ENCODE peak calls at places on chromosomes 13 and 19, in seven cellular contexts. H, W, X, I, T, N and Z are unnamed samples. For H3K27me3 and H3K4me1, the result is how much of the 10 kb centered on the place peaks cover.

GRCh38 chr13:21071894-21072293 is 10.5 kb upstream of the LATS2 start:
- DNase-seq in H (no peak), W (no peak), X (no peak), I (no peak), T (no peak), N (no peak), Z (no peak)

GRCh38 chr19:50387176-50387867 is 3.2 kb downstream of the POLD1 start:
- DNase-seq in H (no peak), W (no peak), X (no peak), I (no peak), T (no peak), N (no peak), Z (peak)

GRCh38 chr19:48739835-48740704 is at the start of gene RASIP1:
- DNase-seq in H (peak), W (peak), X (no peak), I (no peak), T (no peak), N (no peak), Z (peak)

GRCh38 chr13:36414461-36414860 is 17.8 kb upstream of the CCNA1 start:
- DNase-seq in H (no peak), W (no peak), X (no peak), I (no peak), T (no peak), N (no peak), Z (no peak)

GRCh38 chr19:16945762-16946465 is 57.1 kb downstream of the F2RL3 start:
- DNase-seq in H (no peak), W (no peak), X (no peak), I (no peak), T (no peak), N (no peak), Z (no peak)

GRCh38 chr19:38173324-38174041 is 50.5 kb downstream of the DPF1 start:
- DNase-seq in H (peak), W (peak), X (no peak), I (peak), T (no peak), N (no peak), Z (peak)

GRCh38 chr19:51387924-51388389 is at the start of gene LIM2:
- DNase-seq in H (no peak), W (no peak), X (no peak), I (no peak), T (no peak), N (no peak), Z (no peak)

GRCh38 chr13:32246468-32246867 is 68.7 kb downstream of the ZAR1L start:
- DNase-seq in H (peak), W (peak), X (no peak), I (peak), T (no peak), N (peak), Z (peak)

GRCh38 chr19:53254451-53255341 is at the start of gene ZNF677:
- DNase-seq in H (peak), W (peak), X (peak), I (peak), T (peak), N (peak), Z (peak)

GRCh38 chr13:91072511-91072910 is 275.0 kb upstream of the MIR17HG start:
- DNase-seq in H (no peak), W (no peak), X (no peak), I (no peak), T (no peak), N (no peak), Z (no peak)

GRCh38 chr19:3343619-3344502 is 22.5 kb upstream of the NFIC start:
- DNase-seq in H (peak), W (peak), X (peak), I (peak), T (no peak), N (peak), Z (peak)

GRCh38 chr19:23440791-23441190 is 45.5 kb upstream of the ZNF91 start:
- DNase-seq in H (no peak), W (no peak), X (no peak), I (no peak), T (no peak), N (peak), Z (no peak)

GRCh38 chr19:30799854-30800755 is 427.9 kb downstream of the ZNF536 start:
- DNase-seq in H (peak), W (peak), X (peak), I (peak), T (no peak), N (peak), Z (peak)

GRCh38 chr19:19146000-19146608 is 7.8 kb upstream of the TMEM161A start:
- DNase-seq in H (peak), W (peak), X (peak), I (peak), T (peak), N (peak), Z (peak)

GRCh38 chr19:3278294-3278693 is 53.8 kb downstream of the CELF5 start:
- DNase-seq in H (no peak), W (no peak), X (no peak), I (no peak), T (no peak), N (no peak), Z (no peak)

GRCh38 chr19:2983351-2984195 is 6.2 kb downstream of the TLE6 start:
- DNase-seq in H (peak), W (peak), X (peak), I (no peak), T (no peak), N (peak), Z (peak)

GRCh38 chr19:8585894-8586750 is 8.9 kb upstream of the MYO1F start:
- DNase-seq in H (peak), W (no peak), X (no peak), I (peak), T (peak), N (peak), Z (peak)

GRCh38 chr19:38511074-38511708 is 77.7 kb downstream of the RYR1 start:
- DNase-seq in H (no peak), W (no peak), X (no peak), I (no peak), T (no peak), N (no peak), Z (no peak)

GRCh38 chr13:19959831-19960672 is 1.5 kb downstream of the ZMYM2 start:
- DNase-seq in H (peak), W (peak), X (peak), I (peak), T (peak), N (peak), Z (peak)

GRCh38 chr13:44622701-44623100 is 46.6 kb upstream of the TSC22D1 start:
- DNase-seq in H (no peak), W (no peak), X (no peak), I (no peak), T (no peak), N (no peak), Z (no peak)

GRCh38 chr13:102856603-102857002 is 10.8 kb downstream of the ERCC5 start:
- DNase-seq in H (peak), W (peak), X (no peak), I (peak), T (no peak), N (no peak), Z (peak)

GRCh38 chr13:113315992-113316391 is 19.0 kb downstream of the LAMP1 start:
- DNase-seq in H (no peak), W (no peak), X (no peak), I (no peak), T (no peak), N (no peak), Z (no peak)

GRCh38 chr19:45498411-45499195 is at the start of gene PPM1N:
- DNase-seq in H (no peak), W (no peak), X (no peak), I (no peak), T (peak), N (peak), Z (peak)

GRCh38 chr19:53808710-53809125 is 15.4 kb downstream of the NLRP12 start:
- DNase-seq in H (no peak), W (no peak), X (no peak), I (no peak), T (no peak), N (peak), Z (no peak)

GRCh38 chr19:48639483-48640375 is 2.5 kb upstream of the DBP start:
- DNase-seq in H (no peak), W (peak), X (peak), I (peak), T (no peak), N (no peak), Z (peak)

GRCh38 chr13:47433461-47434005 is 536.7 kb upstream of the HTR2A start:
- DNase-seq in H (no peak), W (no peak), X (no peak), I (no peak), T (no peak), N (no peak), Z (no peak)

GRCh38 chr13:47175172-47175806 is 278.4 kb upstream of the HTR2A start:
- DNase-seq in H (no peak), W (no peak), X (no peak), I (no peak), T (no peak), N (no peak), Z (no peak)

GRCh38 chr19:29285878-29286277 is 72.9 kb upstream of the UQCRFS1 start:
- DNase-seq in H (no peak), W (no peak), X (no peak), I (no peak), T (no peak), N (peak), Z (no peak)

GRCh38 chr19:11165486-11166030 is 10.0 kb upstream of the SPC24 start:
- DNase-seq in H (no peak), W (no peak), X (no peak), I (no peak), T (no peak), N (no peak), Z (no peak)

GRCh38 chr19:13302521-13303270 is 152.5 kb downstream of the IER2 start:
- DNase-seq in H (no peak), W (no peak), X (no peak), I (no peak), T (no peak), N (no peak), Z (peak)

GRCh38 chr13:74288361-74288911 is 154.2 kb upstream of the KLF12 start:
- DNase-seq in H (peak), W (no peak), X (peak), I (peak), T (peak), N (peak), Z (peak)

GRCh38 chr19:10010247-10010691 is at the start of gene COL5A3:
- DNase-seq in H (peak), W (peak), X (peak), I (peak), T (no peak), N (peak), Z (peak)

GRCh38 chr13:65894049-65894448 is 1336.1 kb downstream of the PCDH9 start:
- DNase-seq in H (no peak), W (no peak), X (no peak), I (no peak), T (no peak), N (no peak), Z (no peak)

GRCh38 chr13:51266642-51267041 is 44.4 kb downstream of the FAM124A start:
- DNase-seq in H (no peak), W (no peak), X (no peak), I (no peak), T (no peak), N (no peak), Z (no peak)

DNA sequence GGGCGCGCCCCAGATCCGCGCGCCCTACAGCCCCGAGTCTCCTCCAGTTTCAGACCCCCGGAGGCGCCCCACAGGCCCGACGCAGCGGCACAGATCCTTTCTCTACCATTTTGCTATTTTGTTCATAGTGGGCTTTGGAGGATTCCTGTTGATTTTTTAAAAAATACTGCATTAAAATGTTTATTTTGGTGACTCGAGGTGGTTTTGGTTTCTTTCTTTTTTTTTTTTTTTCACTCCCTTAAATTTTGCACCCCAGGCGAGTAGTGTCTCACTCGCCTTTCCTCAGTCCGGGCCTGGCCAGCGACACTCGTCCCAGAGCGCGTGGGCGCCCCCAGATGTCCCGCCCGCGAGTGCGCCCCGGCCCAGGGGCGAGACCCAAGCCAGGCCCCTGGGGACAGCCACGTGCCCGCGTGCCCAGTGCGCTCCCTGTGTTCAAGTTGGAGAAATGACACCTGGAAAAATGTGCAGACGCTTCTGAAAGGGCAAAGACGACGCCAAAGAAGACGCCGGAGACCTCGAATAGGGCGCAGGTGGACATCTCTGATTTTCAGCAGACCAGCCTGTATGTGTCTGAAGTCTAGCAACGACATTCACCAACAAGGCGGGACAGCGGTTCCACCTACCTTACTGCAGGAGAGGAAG is 478 bp upstream of the INSR start:
- DNase-seq in H (peak), W (peak), X (peak), I (peak), T (no peak), N (peak), Z (peak)
- H3K27ac ChIP-seq in H (peak), W (peak), X (peak), I (no peak), T (no peak), N (no peak), Z (peak)

DNA sequence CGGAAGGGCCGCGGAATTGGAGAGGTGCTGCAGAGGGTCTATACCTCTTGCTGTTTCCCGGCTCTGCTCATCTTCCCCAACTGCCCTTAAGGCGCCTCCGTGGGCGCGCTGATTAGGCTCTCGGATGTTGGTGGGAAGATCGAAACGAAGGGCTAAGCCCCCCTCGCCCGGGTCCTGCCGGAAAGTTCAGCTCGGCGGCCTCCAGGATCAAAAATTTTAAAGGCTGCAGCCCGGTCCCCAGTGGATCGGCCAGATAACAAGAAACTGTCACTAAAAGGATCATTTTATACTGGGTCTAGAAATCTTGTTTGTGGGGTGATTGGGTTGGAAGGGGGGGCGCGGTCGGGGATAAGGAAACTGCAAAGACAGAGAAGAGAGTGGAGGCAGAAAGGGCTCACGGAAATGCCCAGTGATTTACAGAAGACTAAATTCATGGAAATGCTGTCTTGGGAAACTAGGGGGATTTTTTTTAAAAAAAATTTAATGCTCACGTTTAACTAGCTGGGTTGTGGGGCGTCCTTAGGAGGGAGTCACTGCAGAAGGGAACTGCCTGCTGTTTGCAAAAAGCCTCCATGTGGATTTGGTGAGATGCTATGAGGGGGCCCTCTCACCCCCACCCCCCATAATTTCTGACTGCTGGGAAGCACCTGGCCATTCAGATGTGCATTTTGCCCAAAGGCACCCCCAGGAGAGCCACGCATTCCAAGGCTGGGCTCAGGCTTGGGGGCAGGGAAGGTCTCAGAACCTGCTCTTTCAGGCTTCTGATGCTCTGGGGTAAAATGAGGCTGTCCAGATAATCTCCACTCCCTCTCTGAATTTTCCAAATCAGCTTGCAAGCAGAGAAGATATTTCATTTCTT is 7.7 kb downstream of the CDX2 start:
- DNase-seq in H (no peak), W (no peak), X (no peak), I (peak), T (no peak), N (peak), Z (no peak)
- H3K27me3 ChIP-seq in H (half or more), W (half or more), X (under half), I (under half), T (under half), N (half or more), Z (under half)

GRCh38 chr19:55256562-55257460 is 2.0 kb downstream of the PPP6R1 start:
- DNase-seq in H (no peak), W (peak), X (no peak), I (no peak), T (no peak), N (no peak), Z (no peak)
- H3K4me1 ChIP-seq in H (half or more), W (half or more), X (under half), I (under half), T (half or more), N (under half), Z (under half)

GRCh38 chr19:4966591-4966990 is 2.3 kb upstream of the KDM4B start:
- DNase-seq in H (no peak), W (no peak), X (no peak), I (no peak), T (no peak), N (no peak), Z (no peak)
- H3K27ac ChIP-seq in H (no peak), W (no peak), X (no peak), I (no peak), T (no peak), N (no peak), Z (no peak)

DNA sequence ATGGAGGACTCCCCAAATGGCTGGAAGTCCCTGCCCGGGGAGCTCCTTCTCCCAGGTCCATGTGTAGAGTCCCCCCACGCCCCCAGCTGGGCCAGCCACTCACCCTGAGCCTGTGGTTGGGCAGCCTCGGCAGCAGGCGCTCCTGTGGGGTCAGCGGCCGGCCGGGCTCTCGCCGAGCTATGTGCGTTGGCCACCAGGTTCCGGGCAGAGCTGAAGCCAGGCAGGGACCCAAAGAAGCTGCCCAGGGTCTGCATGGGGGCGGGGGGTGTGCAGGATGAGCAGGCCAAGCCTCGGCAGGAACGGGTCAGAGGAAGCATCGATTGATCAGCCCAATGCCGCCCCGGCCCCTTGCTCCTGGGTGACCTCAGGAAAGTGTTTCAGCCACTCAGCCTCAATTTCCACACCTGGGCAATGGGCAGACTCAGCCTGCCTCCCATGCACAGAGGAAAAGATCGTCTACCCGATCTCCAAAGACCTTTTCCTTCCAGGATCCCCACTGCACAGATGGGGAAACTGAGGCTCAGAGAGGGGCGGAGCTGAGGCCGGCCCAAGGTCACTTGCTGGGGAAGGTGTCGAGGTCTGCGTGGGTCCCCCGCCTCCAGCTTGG is 732 bp downstream of the PLIN4 start:
- DNase-seq in H (no peak), W (no peak), X (no peak), I (no peak), T (no peak), N (no peak), Z (no peak)
- H3K27me3 ChIP-seq in H (under half), W (under half), X (under half), I (under half), T (under half), N (under half), Z (under half)